ENCODE peak calls at places on chromosomes 5 and 9, in eight cellular contexts. X is right lobe of liver, W is psoas muscle, V is left ventricle myocardium inferior, L is GM23248, A is kidney epithelial cell, C is mesendoderm, N is fibroblast of lung. Z is an unnamed sample.

GRCh38 chr5:168291281-168291960 is at the start of gene WWC1:
- DNase-seq in X (peak; percentile 94), W (no peak), V (no peak), L (peak; percentile 77), A (no peak), C (peak; percentile 89), N (peak; percentile 22), Z (peak; percentile 57)

GRCh38 chr5:75616961-75617660 is 5.9 kb downstream of the ANKDD1B start:
- DNase-seq in X (no peak), W (no peak), V (no peak), L (no peak), A (no peak), C (no peak), N (no peak), Z (no peak)

GRCh38 chr5:149723374-149723773 is 6.7 kb upstream of the PPARGC1B start:
- DNase-seq in X (no peak), W (no peak), V (no peak), L (no peak), A (no peak), C (no peak), N (no peak), Z (no peak)

GRCh38 chr9:107587175-107587963 is 97.8 kb upstream of the KLF4 start:
- DNase-seq in X (peak; percentile 91), W (peak; percentile 61), V (peak; percentile 50), L (no peak), A (no peak), C (no peak), N (no peak), Z (no peak)

GRCh38 chr9:7967851-7968250 is 168.3 kb upstream of the DMAC1 start:
- DNase-seq in X (no peak), W (no peak), V (no peak), L (no peak), A (no peak), C (peak; percentile 70), N (no peak), Z (no peak)

GRCh38 chr9:73667749-73668148 is 516.1 kb downstream of the ANXA1 start:
- DNase-seq in X (no peak), W (no peak), V (no peak), L (peak; percentile 18), A (no peak), C (peak; percentile 15), N (no peak), Z (no peak)

GRCh38 chr9:81499021-81499454 is 190.3 kb downstream of the TLE1 start:
- DNase-seq in X (no peak), W (no peak), V (no peak), L (peak; percentile 68), A (no peak), C (no peak), N (peak; percentile 93), Z (no peak)

GRCh38 chr9:111891910-111892499 is 4.6 kb upstream of the UGCG start:
- DNase-seq in X (no peak), W (no peak), V (no peak), L (no peak), A (no peak), C (peak; percentile 42), N (no peak), Z (no peak)

GRCh38 chr9:96376926-96377874 is 6.3 kb downstream of the SLC35D2 start:
- DNase-seq in X (no peak), W (no peak), V (no peak), L (peak; percentile 44), A (peak; percentile 34), C (peak; percentile 54), N (peak; percentile 38), Z (no peak)

GRCh38 chr5:43729846-43730478 is 127.0 kb downstream of the NNT start:
- DNase-seq in X (no peak), W (no peak), V (no peak), L (peak; percentile 48), A (no peak), C (peak; percentile 37), N (peak; percentile 80), Z (no peak)

DNA sequence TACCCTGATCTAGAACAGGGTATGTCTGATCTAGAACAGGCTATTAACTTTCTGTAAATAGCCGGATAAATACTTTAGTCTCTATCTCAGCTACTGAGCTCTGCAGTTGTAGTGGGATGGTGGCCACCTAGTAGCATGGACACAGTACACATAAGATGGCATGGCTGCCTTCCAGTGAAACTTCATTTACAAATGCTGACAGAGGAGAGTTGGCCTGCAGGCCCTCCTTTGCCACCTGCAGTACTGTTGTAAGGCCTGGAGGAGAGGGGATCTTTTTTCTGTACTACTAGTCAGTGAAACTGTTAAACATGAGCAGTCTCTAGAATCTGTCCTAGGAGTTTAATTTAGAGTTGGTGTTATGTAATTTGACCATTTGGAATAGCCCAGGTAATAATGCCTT is 86.0 kb downstream of the TRIO start:
- DNase-seq in X (no peak), W (no peak), V (no peak), L (no peak), A (no peak), C (no peak), N (no peak), Z (no peak)
- H3K36me3 ChIP-seq in X (no peaks in the 10 kb centered on the region), W (no peaks in the 10 kb centered on the region), V (no peaks in the 10 kb centered on the region), L (peaks cover 6% of the 10 kb centered on the region), A (no peaks in the 10 kb centered on the region), C (no peaks in the 10 kb centered on the region), N (no peaks in the 10 kb centered on the region), Z (no peaks in the 10 kb centered on the region)

GRCh38 chr5:132873119-132873929 is at the start of gene LEAP2:
- DNase-seq in X (peak; percentile 87), W (no peak), V (no peak), L (peak; percentile 20), A (no peak), C (no peak), N (no peak), Z (no peak)

GRCh38 chr5:132870801-132871200 is 2.7 kb upstream of the LEAP2 start:
- DNase-seq in X (peak; percentile 52), W (no peak), V (no peak), L (no peak), A (no peak), C (no peak), N (no peak), Z (no peak)

GRCh38 chr5:132872788-132873118 is 715 bp upstream of the LEAP2 start:
- DNase-seq in X (peak; percentile 63), W (no peak), V (no peak), L (no peak), A (no peak), C (no peak), N (no peak), Z (no peak)

GRCh38 chr5:132871885-132872284 is 1.6 kb upstream of the LEAP2 start:
- DNase-seq in X (no peak), W (no peak), V (no peak), L (no peak), A (no peak), C (no peak), N (no peak), Z (no peak)

DNA sequence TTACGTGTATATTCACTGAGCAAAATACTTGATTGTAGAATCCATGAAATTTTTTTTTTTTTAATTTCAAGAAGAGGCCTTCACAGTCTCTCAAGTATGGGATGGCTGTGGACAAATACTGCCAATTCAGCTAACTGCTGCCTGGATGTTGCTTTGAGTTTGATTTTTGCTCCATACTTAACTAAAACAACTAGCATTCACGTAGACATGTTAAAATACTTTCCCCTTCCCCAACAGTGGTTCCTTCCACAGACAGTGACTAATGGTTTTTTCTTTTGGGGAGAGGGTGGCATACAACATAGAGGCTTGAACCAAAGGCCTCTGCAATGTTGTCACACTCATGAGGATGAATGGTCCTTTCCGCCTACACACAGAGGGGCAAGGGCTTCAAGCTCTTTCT is 2.0 kb upstream of the LEAP2 start:
- DNase-seq in X (no peak), W (no peak), V (no peak), L (no peak), A (no peak), C (no peak), N (no peak), Z (no peak)
- H3K36me3 ChIP-seq in X (peaks cover 2% of the 10 kb centered on the region), W (peaks cover 89% of the 10 kb centered on the region), V (peaks cover 47% of the 10 kb centered on the region), L (peaks cover 17% of the 10 kb centered on the region), A (peaks cover 3% of the 10 kb centered on the region), C (peaks cover 2% of the 10 kb centered on the region), N (peaks cover 9% of the 10 kb centered on the region), Z (peaks cover 56% of the 10 kb centered on the region)

GRCh38 chr5:31469466-31469865 is 62.4 kb downstream of the DROSHA start:
- DNase-seq in X (no peak), W (no peak), V (no peak), L (no peak), A (no peak), C (no peak), N (no peak), Z (no peak)
- H3K36me3 ChIP-seq in X (no peaks in the 10 kb centered on the region), W (peaks cover 60% of the 10 kb centered on the region), V (peaks cover 42% of the 10 kb centered on the region), L (peaks cover 17% of the 10 kb centered on the region), A (no peaks in the 10 kb centered on the region), C (no peaks in the 10 kb centered on the region), N (no peaks in the 10 kb centered on the region), Z (peaks cover 46% of the 10 kb centered on the region)

GRCh38 chr5:135020111-135020895 is 13.7 kb downstream of the PITX1 start:
- DNase-seq in X (peak; percentile 17), W (peak; percentile 25), V (no peak), L (no peak), A (no peak), C (no peak), N (no peak), Z (no peak)
- H3K36me3 ChIP-seq in X (no peaks in the 10 kb centered on the region), W (no peaks in the 10 kb centered on the region), V (no peaks in the 10 kb centered on the region), L (no peaks in the 10 kb centered on the region), A (no peaks in the 10 kb centered on the region), C (no peaks in the 10 kb centered on the region), N (no peaks in the 10 kb centered on the region), Z (no peaks in the 10 kb centered on the region)

DNA sequence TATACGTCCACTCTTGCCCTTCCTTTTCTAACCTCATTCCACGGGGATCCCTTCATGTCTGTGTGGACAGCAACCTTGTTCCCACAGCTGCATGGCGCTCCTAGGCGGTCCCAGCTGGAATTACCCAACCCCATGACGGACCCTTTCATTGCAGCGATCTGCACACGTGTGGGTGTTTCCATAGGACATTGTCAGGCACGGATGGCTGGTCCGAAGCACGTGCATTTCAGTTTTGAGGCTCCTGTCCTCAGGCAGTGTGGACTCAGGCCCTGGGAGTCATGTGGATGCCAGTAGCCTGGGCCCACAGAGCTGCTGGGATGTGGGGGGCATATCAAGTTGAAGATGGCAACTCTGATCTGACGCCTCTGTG is 15.0 kb downstream of the CARD19 start:
- DNase-seq in X (peak; percentile 45), W (peak; percentile 36), V (no peak), L (no peak), A (no peak), C (no peak), N (no peak), Z (no peak)
- H3K36me3 ChIP-seq in X (no peaks in the 10 kb centered on the region), W (peaks cover 59% of the 10 kb centered on the region), V (peaks cover 48% of the 10 kb centered on the region), L (no peaks in the 10 kb centered on the region), A (peaks cover 1% of the 10 kb centered on the region), C (no peaks in the 10 kb centered on the region), N (peaks cover 26% of the 10 kb centered on the region), Z (no peaks in the 10 kb centered on the region)

DNA sequence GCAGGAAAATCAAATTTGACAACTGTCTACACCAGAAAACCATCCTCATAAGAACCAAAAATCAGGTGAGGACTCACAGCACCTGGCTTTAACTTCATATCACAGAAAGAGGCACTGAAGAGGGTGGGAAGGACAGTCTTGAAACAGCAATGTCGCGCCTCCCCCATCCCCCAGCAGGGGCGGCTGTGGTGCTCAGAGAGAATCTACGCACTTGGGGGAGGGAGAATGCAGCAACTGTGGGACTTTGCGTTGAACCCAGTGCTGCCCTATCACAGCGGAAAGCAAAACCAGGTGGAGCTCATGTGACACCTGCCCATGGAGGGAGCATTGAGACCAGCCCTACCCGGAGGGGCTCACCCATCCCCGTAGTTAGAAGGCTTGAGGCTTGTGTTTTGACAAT is 191.8 kb downstream of the MSX2 start:
- DNase-seq in X (no peak), W (no peak), V (no peak), L (no peak), A (no peak), C (no peak), N (no peak), Z (no peak)
- H3K36me3 ChIP-seq in X (no peaks in the 10 kb centered on the region), W (no peaks in the 10 kb centered on the region), V (no peaks in the 10 kb centered on the region), L (no peaks in the 10 kb centered on the region), A (no peaks in the 10 kb centered on the region), C (no peaks in the 10 kb centered on the region), N (no peaks in the 10 kb centered on the region), Z (no peaks in the 10 kb centered on the region)

Z was measured in BE2C.